ENCODE peak calls at places on chromosome 18, in eight cellular contexts. One of them, this sample, is unnamed. For H3K36me3 and H3K27me3, the result is how much of the 10 kb centered on the place peaks cover.

GRCh38 chr18:79599503-79599931 is 80.1 kb upstream of the CTDP1 start:
- DNase-seq in colonic mucosa: no peak
- DNase-seq in psoas muscle: peak
- DNase-seq in brain microvascular endothelial cell: peak
- DNase-seq in heart right ventricle: no peak
- DNase-seq in left ventricle myocardium inferior: peak
- DNase-seq in Peyer's patch: peak
- DNase-seq in GM23248: peak
- DNase-seq in this sample: no peak

GRCh38 chr18:70382032-70382431 is 93.2 kb downstream of the SOCS6 start:
- DNase-seq in colonic mucosa: peak
- DNase-seq in psoas muscle: no peak
- DNase-seq in brain microvascular endothelial cell: no peak
- DNase-seq in heart right ventricle: no peak
- DNase-seq in left ventricle myocardium inferior: no peak
- DNase-seq in Peyer's patch: no peak
- DNase-seq in GM23248: no peak
- DNase-seq in this sample: no peak

GRCh38 chr18:6355789-6356589 is 58.7 kb downstream of the L3MBTL4 start:
- DNase-seq in colonic mucosa: no peak
- DNase-seq in psoas muscle: no peak
- DNase-seq in brain microvascular endothelial cell: peak
- DNase-seq in heart right ventricle: no peak
- DNase-seq in left ventricle myocardium inferior: no peak
- DNase-seq in Peyer's patch: no peak
- DNase-seq in GM23248: peak
- DNase-seq in this sample: no peak

GRCh38 chr18:67735506-67735905 is 219.0 kb upstream of the DSEL start:
- DNase-seq in colonic mucosa: no peak
- DNase-seq in psoas muscle: no peak
- DNase-seq in brain microvascular endothelial cell: no peak
- DNase-seq in heart right ventricle: no peak
- DNase-seq in left ventricle myocardium inferior: no peak
- DNase-seq in Peyer's patch: no peak
- DNase-seq in GM23248: no peak
- DNase-seq in this sample: no peak

GRCh38 chr18:47767699-47768098 is 162.8 kb downstream of the SMAD2 start:
- DNase-seq in colonic mucosa: no peak
- DNase-seq in psoas muscle: no peak
- DNase-seq in brain microvascular endothelial cell: no peak
- DNase-seq in heart right ventricle: no peak
- DNase-seq in left ventricle myocardium inferior: no peak
- DNase-seq in Peyer's patch: no peak
- DNase-seq in GM23248: no peak
- DNase-seq in this sample: no peak

GRCh38 chr18:9612215-9612830 is 2.0 kb downstream of the PPP4R1 start:
- DNase-seq in colonic mucosa: peak
- DNase-seq in psoas muscle: no peak
- DNase-seq in brain microvascular endothelial cell: no peak
- DNase-seq in heart right ventricle: no peak
- DNase-seq in left ventricle myocardium inferior: no peak
- DNase-seq in Peyer's patch: no peak
- DNase-seq in GM23248: peak
- DNase-seq in this sample: peak

GRCh38 chr18:9803698-9804516 is 81.9 kb upstream of the TXNDC2 start:
- DNase-seq in colonic mucosa: no peak
- DNase-seq in psoas muscle: peak
- DNase-seq in brain microvascular endothelial cell: no peak
- DNase-seq in heart right ventricle: peak
- DNase-seq in left ventricle myocardium inferior: peak
- DNase-seq in Peyer's patch: no peak
- DNase-seq in GM23248: peak
- DNase-seq in this sample: peak

GRCh38 chr18:37392648-37393047 is 172.9 kb downstream of the CELF4 start:
- DNase-seq in colonic mucosa: no peak
- DNase-seq in psoas muscle: no peak
- DNase-seq in brain microvascular endothelial cell: no peak
- DNase-seq in heart right ventricle: no peak
- DNase-seq in left ventricle myocardium inferior: no peak
- DNase-seq in Peyer's patch: no peak
- DNase-seq in GM23248: no peak
- DNase-seq in this sample: no peak

GRCh38 chr18:61443311-61443710 is 110.1 kb downstream of the CDH20 start:
- DNase-seq in colonic mucosa: no peak
- DNase-seq in psoas muscle: no peak
- DNase-seq in brain microvascular endothelial cell: peak
- DNase-seq in heart right ventricle: no peak
- DNase-seq in left ventricle myocardium inferior: no peak
- DNase-seq in Peyer's patch: no peak
- DNase-seq in GM23248: no peak
- DNase-seq in this sample: no peak

GRCh38 chr18:21265971-21266673 is 24.1 kb downstream of the GREB1L start:
- DNase-seq in colonic mucosa: no peak
- DNase-seq in psoas muscle: no peak
- DNase-seq in brain microvascular endothelial cell: no peak
- DNase-seq in heart right ventricle: no peak
- DNase-seq in left ventricle myocardium inferior: no peak
- DNase-seq in Peyer's patch: no peak
- DNase-seq in GM23248: no peak
- DNase-seq in this sample: no peak

GRCh38 chr18:66048404-66048803 is 297.6 kb downstream of the CDH7 start:
- DNase-seq in colonic mucosa: no peak
- DNase-seq in psoas muscle: no peak
- DNase-seq in brain microvascular endothelial cell: no peak
- DNase-seq in heart right ventricle: no peak
- DNase-seq in left ventricle myocardium inferior: no peak
- DNase-seq in Peyer's patch: no peak
- DNase-seq in GM23248: no peak
- DNase-seq in this sample: no peak

GRCh38 chr18:25176516-25177042 is 175.4 kb downstream of the ZNF521 start:
- DNase-seq in colonic mucosa: no peak
- DNase-seq in psoas muscle: no peak
- DNase-seq in brain microvascular endothelial cell: no peak
- DNase-seq in heart right ventricle: no peak
- DNase-seq in left ventricle myocardium inferior: no peak
- DNase-seq in Peyer's patch: no peak
- DNase-seq in GM23248: no peak
- DNase-seq in this sample: no peak

GRCh38 chr18:44819944-44820510 is 139.3 kb downstream of the SETBP1 start:
- DNase-seq in colonic mucosa: no peak
- DNase-seq in psoas muscle: peak
- DNase-seq in brain microvascular endothelial cell: no peak
- DNase-seq in heart right ventricle: peak
- DNase-seq in left ventricle myocardium inferior: peak
- DNase-seq in Peyer's patch: no peak
- DNase-seq in GM23248: no peak
- DNase-seq in this sample: peak

DNA sequence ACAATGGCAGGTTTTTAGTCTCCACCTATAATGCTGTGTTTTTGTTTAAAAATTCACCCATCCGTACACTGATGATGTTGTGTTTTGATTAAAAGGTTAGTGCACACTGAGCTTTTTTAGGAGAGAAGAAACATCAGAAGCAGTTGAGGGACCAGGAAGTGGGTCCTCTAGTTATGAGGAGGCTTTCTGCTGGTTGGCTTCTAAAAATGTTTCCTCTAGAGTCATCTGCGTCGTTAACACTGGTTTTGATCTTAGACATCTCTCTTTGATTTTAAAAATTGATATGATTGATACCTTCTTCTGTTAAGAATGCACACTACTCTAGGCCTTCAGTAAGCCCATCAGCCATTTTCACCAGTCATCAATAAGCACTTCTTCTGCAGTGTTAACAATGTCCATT is 56.2 kb downstream of the PHLPP1 start:
- DNase-seq in colonic mucosa: no peak
- DNase-seq in psoas muscle: no peak
- DNase-seq in brain microvascular endothelial cell: no peak
- DNase-seq in heart right ventricle: no peak
- DNase-seq in left ventricle myocardium inferior: no peak
- DNase-seq in Peyer's patch: no peak
- DNase-seq in GM23248: no peak
- DNase-seq in this sample: no peak
- H3K4me3 ChIP-seq in colonic mucosa: no peak
- H3K4me3 ChIP-seq in psoas muscle: no peak
- H3K4me3 ChIP-seq in brain microvascular endothelial cell: no peak
- H3K4me3 ChIP-seq in heart right ventricle: no peak
- H3K4me3 ChIP-seq in left ventricle myocardium inferior: no peak
- H3K4me3 ChIP-seq in Peyer's patch: no peak
- H3K4me3 ChIP-seq in GM23248: no peak
- H3K4me3 ChIP-seq in this sample: no peak

GRCh38 chr18:36142751-36143150 is 13.1 kb downstream of the ELP2 start:
- DNase-seq in colonic mucosa: no peak
- DNase-seq in psoas muscle: no peak
- DNase-seq in brain microvascular endothelial cell: no peak
- DNase-seq in heart right ventricle: no peak
- DNase-seq in left ventricle myocardium inferior: no peak
- DNase-seq in Peyer's patch: no peak
- DNase-seq in GM23248: no peak
- DNase-seq in this sample: no peak
- H3K36me3 ChIP-seq in colonic mucosa: under half
- H3K36me3 ChIP-seq in psoas muscle: half or more
- H3K36me3 ChIP-seq in brain microvascular endothelial cell: half or more
- H3K36me3 ChIP-seq in heart right ventricle: half or more
- H3K36me3 ChIP-seq in left ventricle myocardium inferior: half or more
- H3K36me3 ChIP-seq in Peyer's patch: under half
- H3K36me3 ChIP-seq in GM23248: half or more
- H3K36me3 ChIP-seq in this sample: under half

DNA sequence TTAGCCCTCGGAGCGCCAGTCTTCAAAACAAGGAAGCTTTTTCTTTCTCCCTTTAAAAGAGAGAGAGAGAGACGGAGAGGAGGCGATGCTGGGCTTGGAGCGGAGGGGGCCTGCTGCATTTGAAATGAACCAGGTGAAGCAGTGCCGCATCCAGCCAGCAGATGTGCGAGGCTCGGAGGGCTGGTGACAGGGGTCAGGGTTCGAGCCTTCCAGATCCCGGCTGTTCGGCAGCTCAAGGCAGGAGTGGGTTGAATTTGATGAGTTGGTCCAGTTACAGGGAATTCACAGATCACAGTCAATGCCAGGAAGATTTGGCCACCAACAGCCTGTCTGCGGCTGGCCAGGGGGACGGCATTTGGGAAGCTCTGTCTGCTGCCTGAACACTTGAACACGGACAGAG is 48.6 kb downstream of the PTGR3 start:
- DNase-seq in colonic mucosa: no peak
- DNase-seq in psoas muscle: no peak
- DNase-seq in brain microvascular endothelial cell: no peak
- DNase-seq in heart right ventricle: no peak
- DNase-seq in left ventricle myocardium inferior: no peak
- DNase-seq in Peyer's patch: no peak
- DNase-seq in GM23248: peak
- DNase-seq in this sample: peak
- H3K27me3 ChIP-seq in colonic mucosa: under half
- H3K27me3 ChIP-seq in psoas muscle: under half
- H3K27me3 ChIP-seq in brain microvascular endothelial cell: under half
- H3K27me3 ChIP-seq in heart right ventricle: under half
- H3K27me3 ChIP-seq in left ventricle myocardium inferior: under half
- H3K27me3 ChIP-seq in Peyer's patch: under half
- H3K27me3 ChIP-seq in GM23248: under half
- H3K27me3 ChIP-seq in this sample: under half

DNA sequence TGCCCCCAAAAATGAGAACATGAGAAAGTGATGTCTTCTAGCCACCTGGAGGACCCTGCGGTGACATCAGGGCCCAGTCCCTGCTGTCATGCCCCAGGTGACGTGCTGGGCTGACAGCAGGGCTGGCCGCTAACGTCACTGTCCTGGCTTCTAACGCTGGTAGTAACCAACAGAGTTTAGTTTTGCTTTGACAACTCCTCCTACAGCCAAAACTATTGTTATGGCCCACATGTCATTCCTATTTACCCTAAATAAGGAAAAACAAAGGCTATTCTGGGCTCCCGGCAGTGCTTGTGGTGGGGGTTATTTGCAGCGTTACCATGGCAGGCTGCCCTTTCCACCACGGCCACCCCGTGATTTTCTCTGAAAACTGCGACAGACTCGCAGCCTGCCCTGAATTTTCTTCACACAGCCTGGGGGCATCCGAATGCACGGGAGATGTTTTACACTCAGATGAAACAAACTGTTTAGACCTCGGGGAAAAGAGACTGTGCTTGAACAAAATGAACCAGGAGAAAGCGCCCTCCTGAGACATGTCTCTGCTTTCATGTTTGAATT is 115.2 kb downstream of the FAM210A start:
- DNase-seq in colonic mucosa: no peak
- DNase-seq in psoas muscle: peak
- DNase-seq in brain microvascular endothelial cell: peak
- DNase-seq in heart right ventricle: peak
- DNase-seq in left ventricle myocardium inferior: peak
- DNase-seq in Peyer's patch: no peak
- DNase-seq in GM23248: peak
- DNase-seq in this sample: peak
- H3K4me3 ChIP-seq in colonic mucosa: peak
- H3K4me3 ChIP-seq in psoas muscle: peak
- H3K4me3 ChIP-seq in brain microvascular endothelial cell: peak
- H3K4me3 ChIP-seq in heart right ventricle: peak
- H3K4me3 ChIP-seq in left ventricle myocardium inferior: peak
- H3K4me3 ChIP-seq in Peyer's patch: peak
- H3K4me3 ChIP-seq in GM23248: peak
- H3K4me3 ChIP-seq in this sample: no peak

GRCh38 chr18:57555134-57555533 is 31.4 kb downstream of the FECH start:
- DNase-seq in colonic mucosa: no peak
- DNase-seq in psoas muscle: no peak
- DNase-seq in brain microvascular endothelial cell: no peak
- DNase-seq in heart right ventricle: no peak
- DNase-seq in left ventricle myocardium inferior: no peak
- DNase-seq in Peyer's patch: no peak
- DNase-seq in GM23248: no peak
- DNase-seq in this sample: no peak
- H3K36me3 ChIP-seq in colonic mucosa: under half
- H3K36me3 ChIP-seq in psoas muscle: half or more
- H3K36me3 ChIP-seq in brain microvascular endothelial cell: under half
- H3K36me3 ChIP-seq in heart right ventricle: half or more
- H3K36me3 ChIP-seq in left ventricle myocardium inferior: half or more
- H3K36me3 ChIP-seq in Peyer's patch: under half
- H3K36me3 ChIP-seq in GM23248: under half
- H3K36me3 ChIP-seq in this sample: under half

DNA sequence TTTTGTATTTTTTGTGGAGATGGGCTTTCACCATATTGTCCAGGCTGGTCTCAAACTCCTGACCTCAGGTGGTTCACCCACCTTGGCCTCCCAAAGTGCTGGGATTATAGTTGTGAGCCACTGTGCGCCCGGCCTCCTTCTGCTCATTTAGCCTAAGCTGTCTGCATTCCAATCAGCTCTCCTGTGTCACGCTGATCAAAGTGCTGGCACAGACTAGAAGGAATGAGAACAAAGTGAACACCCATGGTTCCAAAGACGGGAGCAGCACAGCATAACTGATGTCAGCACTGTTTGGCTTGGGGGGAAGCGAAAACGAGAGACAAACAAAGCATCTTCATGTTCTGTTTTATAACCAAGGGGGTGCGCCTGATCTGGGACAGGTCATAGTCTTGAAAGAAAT is 43.3 kb downstream of the DIPK1C start:
- DNase-seq in colonic mucosa: no peak
- DNase-seq in psoas muscle: no peak
- DNase-seq in brain microvascular endothelial cell: no peak
- DNase-seq in heart right ventricle: no peak
- DNase-seq in left ventricle myocardium inferior: no peak
- DNase-seq in Peyer's patch: no peak
- DNase-seq in GM23248: no peak
- DNase-seq in this sample: no peak
- H3K27me3 ChIP-seq in colonic mucosa: under half
- H3K27me3 ChIP-seq in psoas muscle: under half
- H3K27me3 ChIP-seq in brain microvascular endothelial cell: under half
- H3K27me3 ChIP-seq in heart right ventricle: under half
- H3K27me3 ChIP-seq in left ventricle myocardium inferior: under half
- H3K27me3 ChIP-seq in Peyer's patch: under half
- H3K27me3 ChIP-seq in GM23248: under half
- H3K27me3 ChIP-seq in this sample: under half